ENCODE peak calls at places on chromosomes 12 and 14, in four cellular contexts. One of them, this sample, is unnamed.

GRCh38 chr12:2052861-2053674 is at the start of gene CACNA1C:
- DNase-seq in CMK: no peak
- DNase-seq in H54: peak
- DNase-seq in lower leg skin: no peak
- DNase-seq in this sample: no peak

GRCh38 chr14:55245657-55246268 is 25.5 kb upstream of the FBXO34 start:
- DNase-seq in H54: no peak
- DNase-seq in lower leg skin: no peak
- DNase-seq in CMK: no peak
- DNase-seq in this sample: no peak

GRCh38 chr12:48997719-48998496 is 1.3 kb downstream of the DDN start:
- DNase-seq in lower leg skin: no peak
- DNase-seq in H54: no peak
- DNase-seq in CMK: no peak
- DNase-seq in this sample: no peak

GRCh38 chr12:12582193-12582881 is 19.7 kb upstream of the DUSP16 start:
- DNase-seq in H54: no peak
- DNase-seq in CMK: no peak
- DNase-seq in lower leg skin: no peak
- DNase-seq in this sample: no peak

GRCh38 chr14:87351007-87351406 is 642.0 kb downstream of the GALC start:
- DNase-seq in lower leg skin: no peak
- DNase-seq in CMK: no peak
- DNase-seq in H54: no peak
- DNase-seq in this sample: no peak

GRCh38 chr12:98419101-98419794 is 96.1 kb upstream of the TMPO start:
- DNase-seq in H54: no peak
- DNase-seq in CMK: no peak
- DNase-seq in lower leg skin: no peak
- DNase-seq in this sample: no peak

GRCh38 chr12:56098592-56098991 is 5.8 kb upstream of the PA2G4 start:
- DNase-seq in lower leg skin: no peak
- DNase-seq in H54: no peak
- DNase-seq in CMK: no peak
- DNase-seq in this sample: no peak

GRCh38 chr14:51118993-51119392 is 24.1 kb upstream of the TRIM9 start:
- DNase-seq in CMK: no peak
- DNase-seq in H54: no peak
- DNase-seq in lower leg skin: no peak
- DNase-seq in this sample: no peak

GRCh38 chr12:102095677-102096263 is 24.1 kb downstream of the NUP37 start:
- DNase-seq in CMK: no peak
- DNase-seq in H54: no peak
- DNase-seq in lower leg skin: no peak
- DNase-seq in this sample: no peak

GRCh38 chr14:102777711-102778615 is 714 bp downstream of the TRAF3 start:
- DNase-seq in CMK: no peak
- DNase-seq in H54: no peak
- DNase-seq in lower leg skin: no peak
- DNase-seq in this sample: no peak

GRCh38 chr14:99892406-99892805 is 99.2 kb downstream of the EML1 start:
- DNase-seq in lower leg skin: no peak
- DNase-seq in H54: no peak
- DNase-seq in CMK: no peak
- DNase-seq in this sample: no peak

GRCh38 chr12:56230449-56231183 is 765 bp downstream of the SLC39A5 start:
- DNase-seq in CMK: no peak
- DNase-seq in lower leg skin: no peak
- DNase-seq in H54: no peak
- DNase-seq in this sample: no peak

GRCh38 chr12:5200276-5201087 is 156.8 kb downstream of the KCNA5 start:
- DNase-seq in H54: no peak
- DNase-seq in CMK: no peak
- DNase-seq in lower leg skin: peak
- DNase-seq in this sample: no peak

GRCh38 chr12:23168459-23168858 is 543.5 kb downstream of the ETNK1 start:
- DNase-seq in H54: no peak
- DNase-seq in lower leg skin: no peak
- DNase-seq in CMK: no peak
- DNase-seq in this sample: no peak

GRCh38 chr12:88575361-88575959 is 4.8 kb downstream of the KITLG start:
- DNase-seq in lower leg skin: no peak
- DNase-seq in H54: no peak
- DNase-seq in CMK: no peak
- DNase-seq in this sample: no peak

GRCh38 chr12:56128669-56129209 is 672 bp downstream of the ESYT1 start:
- DNase-seq in lower leg skin: no peak
- DNase-seq in H54: no peak
- DNase-seq in CMK: no peak
- DNase-seq in this sample: no peak

GRCh38 chr14:98290596-98290995 is 981.4 kb downstream of the BCL11B start:
- DNase-seq in lower leg skin: no peak
- DNase-seq in CMK: no peak
- DNase-seq in H54: peak
- DNase-seq in this sample: peak

GRCh38 chr12:132904718-132905328 is 17.4 kb upstream of the CHFR start:
- DNase-seq in CMK: no peak
- DNase-seq in lower leg skin: peak
- DNase-seq in H54: no peak
- DNase-seq in this sample: no peak

GRCh38 chr14:74829238-74829637 is 46.7 kb downstream of the PROX2 start:
- DNase-seq in H54: no peak
- DNase-seq in CMK: no peak
- DNase-seq in lower leg skin: no peak
- DNase-seq in this sample: no peak

GRCh38 chr14:100532154-100532915 is 54.9 kb downstream of the BEGAIN start:
- DNase-seq in H54: no peak
- DNase-seq in lower leg skin: no peak
- DNase-seq in CMK: no peak
- DNase-seq in this sample: no peak

GRCh38 chr12:40587416-40587815 is 104.8 kb upstream of the CNTN1 start:
- DNase-seq in CMK: no peak
- DNase-seq in H54: no peak
- DNase-seq in lower leg skin: no peak
- DNase-seq in this sample: no peak

GRCh38 chr14:37061697-37062096 is 110.7 kb downstream of the SLC25A21 start:
- DNase-seq in lower leg skin: no peak
- DNase-seq in CMK: no peak
- DNase-seq in H54: no peak
- DNase-seq in this sample: no peak

GRCh38 chr12:50101663-50102062 is 2.1 kb upstream of the GPD1 start:
- DNase-seq in lower leg skin: no peak
- DNase-seq in CMK: no peak
- DNase-seq in H54: peak
- DNase-seq in this sample: no peak

GRCh38 chr14:100359881-100360280 is 36.7 kb downstream of the SLC25A47 start:
- DNase-seq in lower leg skin: no peak
- DNase-seq in CMK: no peak
- DNase-seq in H54: no peak
- DNase-seq in this sample: no peak

GRCh38 chr12:49345048-49345839 is 1.4 kb upstream of the DNAJC22 start:
- DNase-seq in lower leg skin: no peak
- DNase-seq in CMK: no peak
- DNase-seq in H54: no peak
- DNase-seq in this sample: no peak

GRCh38 chr14:24416932-24417619 is 12.4 kb downstream of the CBLN3 start:
- DNase-seq in lower leg skin: no peak
- DNase-seq in CMK: no peak
- DNase-seq in H54: no peak
- DNase-seq in this sample: no peak

GRCh38 chr12:123106640-123107359 is 44.1 kb downstream of the PITPNM2 start:
- DNase-seq in lower leg skin: no peak
- DNase-seq in H54: no peak
- DNase-seq in CMK: peak
- DNase-seq in this sample: no peak

GRCh38 chr12:82650627-82651337 is 35.9 kb upstream of the TMTC2 start:
- DNase-seq in H54: peak
- DNase-seq in lower leg skin: peak
- DNase-seq in CMK: no peak
- DNase-seq in this sample: peak

GRCh38 chr14:100532916-100533630 is 54.1 kb downstream of the BEGAIN start:
- DNase-seq in lower leg skin: peak
- DNase-seq in CMK: no peak
- DNase-seq in H54: no peak
- DNase-seq in this sample: no peak

GRCh38 chr12:109737111-109737510 is 23.5 kb downstream of the FAM222A start:
- DNase-seq in lower leg skin: no peak
- DNase-seq in CMK: no peak
- DNase-seq in H54: no peak
- DNase-seq in this sample: no peak

GRCh38 chr12:107053709-107054108 is 39.6 kb downstream of the CRY1 start:
- DNase-seq in H54: no peak
- DNase-seq in CMK: no peak
- DNase-seq in lower leg skin: no peak
- DNase-seq in this sample: no peak

GRCh38 chr12:56529656-56530055 is 8.0 kb downstream of the RBMS2 start:
- DNase-seq in CMK: no peak
- DNase-seq in lower leg skin: no peak
- DNase-seq in H54: no peak
- DNase-seq in this sample: no peak

GRCh38 chr14:69055125-69055524 is 76.0 kb upstream of the ACTN1 start:
- DNase-seq in lower leg skin: no peak
- DNase-seq in H54: peak
- DNase-seq in CMK: no peak
- DNase-seq in this sample: no peak

GRCh38 chr12:109716512-109717389 is 3.1 kb downstream of the FAM222A start:
- DNase-seq in CMK: no peak
- DNase-seq in H54: no peak
- DNase-seq in lower leg skin: peak
- DNase-seq in this sample: no peak

This sample was measured in keratinocyte.